ENCODE peak calls at places on chromosomes 4 and X, in seven cellular contexts. C, L, S, I, G, Y and F are unnamed samples.

GRCh38 chr4:169133932-169134331 is 123.9 kb upstream of the CBR4 start:
- DNase-seq in C (no peak), L (no peak), S (no peak), I (no peak), G (no peak), Y (no peak), F (no peak)

GRCh38 chr4:6324999-6325790 is 55.5 kb downstream of the WFS1 start:
- DNase-seq in C (no peak), L (no peak), S (peak), I (no peak), G (no peak), Y (peak), F (no peak)

GRCh38 chr4:152247271-152247975 is 288.5 kb downstream of the FBXW7 start:
- DNase-seq in C (no peak), L (no peak), S (no peak), I (no peak), G (no peak), Y (no peak), F (no peak)

GRCh38 chr4:76614589-76614988 is 179.6 kb downstream of the SHROOM3 start:
- DNase-seq in C (no peak), L (no peak), S (no peak), I (no peak), G (no peak), Y (no peak), F (no peak)

GRCh38 chr4:89099034-89099433 is 12.3 kb upstream of the TIGD2 start:
- DNase-seq in C (no peak), L (no peak), S (no peak), I (no peak), G (no peak), Y (no peak), F (no peak)

GRCh38 chrX:531611-531936 is 99.0 kb upstream of the SHOX start:
- DNase-seq in C (no peak), L (no peak), S (no peak), I (no peak), G (no peak), Y (no peak), F (no peak)

GRCh38 chr4:105780176-105780575 is 71.6 kb downstream of the GSTCD start:
- DNase-seq in C (no peak), L (no peak), S (no peak), I (no peak), G (no peak), Y (no peak), F (no peak)

GRCh38 chr4:113958766-113959540 is 20.5 kb downstream of the ARSJ start:
- DNase-seq in C (no peak), L (no peak), S (no peak), I (no peak), G (no peak), Y (peak), F (peak)

GRCh38 chrX:79182616-79183015 is 38.1 kb downstream of the GPR174 start:
- DNase-seq in C (no peak), L (no peak), S (no peak), I (no peak), G (no peak), Y (no peak), F (no peak)